ENCODE peak calls at places on chromosome 17, in seven cellular contexts. B is HT-29, X is AG10803, W is adrenal gland, Q is iPS-NIHi11, L is fibroblast of gingiva, R is T-helper 1 cell. O is an unnamed sample.

GRCh38 chr17:66467766-66468165 is 165.4 kb downstream of the PRKCA start:
- DNase-seq in B (no peak), L (no peak), Q (no peak), R (no peak), X (peak), W (no peak), O (no peak)

GRCh38 chr17:83149761-83150251 is 70.4 kb downstream of the METRNL start:
- DNase-seq in X (peak), R (no peak), Q (no peak), B (no peak), L (no peak), W (no peak), O (no peak)

GRCh38 chr17:78019367-78019975 is 61.0 kb downstream of the TNRC6C start:
- DNase-seq in Q (no peak), L (peak), X (peak), W (no peak), R (no peak), B (peak), O (peak)

GRCh38 chr17:51251010-51251409 is 8.8 kb downstream of the MBTD1 start:
- DNase-seq in X (peak), Q (no peak), L (no peak), B (no peak), R (no peak), W (no peak), O (no peak)

GRCh38 chr17:82013341-82013740 is 9.3 kb downstream of the CENPX start:
- DNase-seq in L (peak), R (no peak), Q (peak), W (no peak), X (no peak), B (no peak), O (no peak)

GRCh38 chr17:68289936-68290267 is 1.0 kb downstream of the SLC16A6 start:
- DNase-seq in B (no peak), X (no peak), L (no peak), R (no peak), W (no peak), Q (no peak), O (no peak)

GRCh38 chr17:42252528-42253172 is 23.5 kb downstream of the STAT5B start:
- DNase-seq in X (peak), R (no peak), W (no peak), Q (no peak), L (peak), B (no peak), O (no peak)

GRCh38 chr17:44605116-44605505 is 47.8 kb downstream of the FZD2 start:
- DNase-seq in L (no peak), Q (no peak), X (no peak), W (no peak), B (no peak), R (no peak), O (no peak)

GRCh38 chr17:42817866-42818265 is 6.2 kb downstream of the BECN1 start:
- DNase-seq in Q (no peak), X (peak), L (no peak), W (no peak), B (no peak), R (no peak), O (no peak)

GRCh38 chr17:80826955-80827645 is 164.5 kb upstream of the CHMP6 start:
- DNase-seq in R (no peak), X (peak), W (peak), Q (no peak), B (peak), L (peak), O (peak)

GRCh38 chr17:70110443-70110880 is 35.4 kb downstream of the KCNJ16 start:
- DNase-seq in B (no peak), W (no peak), R (no peak), X (peak), Q (no peak), L (peak), O (peak)

GRCh38 chr17:15998031-15998574 is 1.4 kb downstream of the ZSWIM7 start:
- DNase-seq in L (no peak), R (no peak), B (no peak), W (no peak), X (no peak), Q (no peak), O (no peak)

GRCh38 chr17:53032861-53033271 is 789.9 kb upstream of the KIF2B start:
- DNase-seq in X (no peak), Q (peak), L (no peak), R (no peak), B (peak), W (no peak), O (no peak)

GRCh38 chr17:73591278-73592078 is 52.8 kb downstream of the SDK2 start:
- DNase-seq in Q (no peak), B (no peak), R (peak), X (no peak), W (no peak), L (no peak), O (no peak)

GRCh38 chr17:80112471-80113032 is 11.2 kb downstream of the GAA start:
- DNase-seq in B (no peak), L (no peak), X (no peak), W (no peak), Q (no peak), R (no peak), O (no peak)

O was measured in smooth muscle cell of the brain vasculature.